ENCODE peak calls at places on chromosomes 6 and 20, in five cellular contexts. E, M, X, R and Q are unnamed samples.
A peak's percentile ranks its signal among the peaks of the same experiment; 100 is the strongest.

GRCh38 chr20:64091762-64092161 is 7.6 kb upstream of the LKAAEAR1 start:
- ATAC-seq in E (no peak), M (peak; percentile 10), X (no peak), R (no peak), Q (peak; percentile 20)

GRCh38 chr6:14408491-14408890 is 290.9 kb downstream of the CD83 start:
- ATAC-seq in E (no peak), M (no peak), X (no peak), R (no peak), Q (no peak)

GRCh38 chr6:123648020-123648580 is 11.3 kb upstream of the TRDN start:
- ATAC-seq in E (no peak), M (no peak), X (no peak), R (no peak), Q (no peak)

GRCh38 chr20:50784464-50784863 is 10.4 kb upstream of the BCAS4 start:
- ATAC-seq in E (no peak), M (no peak), X (no peak), R (no peak), Q (no peak)

GRCh38 chr20:63567132-63567381 is 7.0 kb downstream of the HELZ2 start:
- ATAC-seq in E (no peak), M (no peak), X (no peak), R (no peak), Q (no peak)

GRCh38 chr6:157393667-157394329 is 12.8 kb downstream of the ZDHHC14 start:
- ATAC-seq in E (no peak), M (peak; percentile 39), X (no peak), R (no peak), Q (no peak)

GRCh38 chr20:62425281-62426058 is 1.9 kb downstream of the RBBP8NL start:
- ATAC-seq in E (no peak), M (no peak), X (no peak), R (no peak), Q (no peak)

GRCh38 chr6:158639056-158639455 is 5.5 kb downstream of the DYNLT1 start:
- ATAC-seq in E (no peak), M (peak; percentile 39), X (no peak), R (no peak), Q (no peak)

GRCh38 chr20:40463171-40463570 is 225.9 kb downstream of the MAFB start:
- ATAC-seq in E (no peak), M (no peak), X (no peak), R (no peak), Q (no peak)

GRCh38 chr20:50449789-50450492 is 60.2 kb upstream of the PTPN1 start:
- ATAC-seq in E (no peak), M (peak; percentile 22), X (no peak), R (peak; percentile 42), Q (peak; percentile 24)